ENCODE peak calls at places on chromosome 1, in seven cellular contexts. Q is neural crest cell, T is left ventricle myocardium inferior, H is transverse colon, R is tibial nerve, V is neural progenitor cell, M is lung. W is an unnamed sample.

GRCh38 chr1:38175062-38175461 is 128.5 kb upstream of the POU3F1 start:
- DNase-seq in R (no peak), V (no peak), M (no peak), Q (no peak), T (no peak), H (no peak), W (no peak)

GRCh38 chr1:156295391-156295947 is at the start of gene GLMP:
- DNase-seq in Q (peak), V (peak), M (peak), H (peak), T (peak), R (peak), W (peak)

GRCh38 chr1:57254006-57254405 is 169.9 kb downstream of the DAB1 start:
- DNase-seq in T (no peak), R (no peak), V (no peak), M (no peak), Q (no peak), H (no peak), W (no peak)

GRCh38 chr1:179866616-179867015 is 11.0 kb downstream of the TOR1AIP2 start:
- DNase-seq in R (no peak), Q (no peak), M (no peak), V (no peak), H (no peak), T (no peak), W (no peak)

GRCh38 chr1:93670141-93670540 is 11.5 kb downstream of the BCAR3 start:
- DNase-seq in M (peak), V (no peak), T (peak), R (no peak), H (no peak), Q (no peak), W (no peak)

GRCh38 chr1:241899211-241899610 is 51.2 kb downstream of the EXO1 start:
- DNase-seq in Q (no peak), H (no peak), M (no peak), T (no peak), R (no peak), V (no peak), W (no peak)

GRCh38 chr1:159908255-159908905 is 8.4 kb upstream of the CFAP45 start:
- DNase-seq in M (no peak), R (no peak), Q (no peak), T (no peak), H (no peak), V (no peak), W (no peak)

GRCh38 chr1:171455967-171456366 is 29.4 kb upstream of the PRRC2C start:
- DNase-seq in M (no peak), V (no peak), Q (no peak), T (no peak), R (no peak), H (no peak), W (no peak)

GRCh38 chr1:5164155-5164554 is 509.7 kb downstream of the AJAP1 start:
- DNase-seq in M (no peak), V (no peak), T (no peak), Q (no peak), H (no peak), R (no peak), W (no peak)

GRCh38 chr1:245440933-245441332 is 286.1 kb downstream of the KIF26B start:
- DNase-seq in H (no peak), V (no peak), M (no peak), Q (no peak), R (no peak), T (no peak), W (no peak)

GRCh38 chr1:190169311-190170067 is 308.2 kb downstream of the BRINP3 start:
- DNase-seq in T (no peak), V (no peak), Q (no peak), R (no peak), M (no peak), H (no peak), W (no peak)

GRCh38 chr1:54111624-54112023 is 41.2 kb downstream of the CDCP2 start:
- DNase-seq in H (no peak), M (no peak), R (no peak), V (no peak), Q (no peak), T (no peak), W (no peak)

GRCh38 chr1:3529099-3529729 is 74.7 kb downstream of the ARHGEF16 start:
- DNase-seq in T (peak), Q (no peak), M (no peak), H (peak), V (no peak), R (no peak), W (peak)

GRCh38 chr1:157369808-157370521 is 182.3 kb downstream of the FCRL5 start:
- DNase-seq in V (peak), Q (peak), H (peak), T (no peak), R (no peak), M (no peak), W (peak)

GRCh38 chr1:31785020-31785946 is 21.1 kb upstream of the ADGRB2 start:
- DNase-seq in Q (no peak), T (no peak), R (no peak), M (no peak), V (no peak), H (no peak), W (no peak)

GRCh38 chr1:46131727-46132528 is 501 bp downstream of the PIK3R3 start:
- DNase-seq in R (no peak), V (peak), H (peak), M (peak), Q (peak), T (no peak), W (peak)

GRCh38 chr1:102798718-102799117 is 309.6 kb downstream of the COL11A1 start:
- DNase-seq in T (no peak), H (no peak), V (no peak), R (no peak), Q (no peak), M (no peak), W (no peak)

GRCh38 chr1:85615536-85615935 is 35.0 kb downstream of the CCN1 start:
- DNase-seq in M (no peak), R (no peak), H (no peak), Q (no peak), V (no peak), T (no peak), W (no peak)

GRCh38 chr1:204074274-204075115 is 1.6 kb downstream of the SOX13 start:
- DNase-seq in Q (no peak), H (peak), R (no peak), V (peak), T (peak), M (peak), W (peak)

GRCh38 chr1:54105080-54105479 is 47.7 kb downstream of the CDCP2 start:
- DNase-seq in M (no peak), R (no peak), Q (no peak), T (no peak), V (no peak), H (no peak), W (no peak)

GRCh38 chr1:30708361-30708728 is 15.0 kb downstream of the MATN1 start:
- DNase-seq in Q (no peak), M (no peak), H (no peak), R (no peak), T (no peak), V (no peak), W (no peak)

GRCh38 chr1:228734881-228735801 is at the start of gene RHOU:
- DNase-seq in R (peak), H (peak), V (peak), M (peak), T (peak), Q (peak), W (peak)

GRCh38 chr1:53946252-53947171 is at the start of gene LRRC42:
- DNase-seq in V (peak), T (no peak), Q (no peak), H (no peak), M (no peak), R (no peak), W (no peak)

GRCh38 chr1:150925080-150925479 is 1.1 kb upstream of the SETDB1 start:
- DNase-seq in V (no peak), R (no peak), T (no peak), H (no peak), M (no peak), Q (no peak), W (peak)

GRCh38 chr1:112717263-112717662 is 2.1 kb upstream of the PPM1J start:
- DNase-seq in M (no peak), R (no peak), H (no peak), Q (no peak), V (no peak), T (no peak), W (no peak)

GRCh38 chr1:183783896-183784637 is 20.9 kb upstream of the RGL1 start:
- DNase-seq in M (no peak), T (peak), V (no peak), H (peak), Q (no peak), R (no peak), W (no peak)

GRCh38 chr1:72284398-72285073 is 2.2 kb upstream of the NEGR1 start:
- DNase-seq in V (peak), R (no peak), T (peak), H (peak), M (no peak), Q (peak), W (peak)

GRCh38 chr1:244002721-244003120 is 48.4 kb upstream of the ZBTB18 start:
- DNase-seq in R (no peak), H (no peak), V (no peak), M (no peak), Q (no peak), T (no peak), W (no peak)

GRCh38 chr1:90837420-90837819 is 120.3 kb upstream of the BARHL2 start:
- DNase-seq in R (no peak), Q (no peak), H (no peak), M (no peak), V (no peak), T (no peak), W (no peak)

GRCh38 chr1:90835661-90836344 is 118.7 kb upstream of the BARHL2 start:
- DNase-seq in V (peak), R (no peak), T (no peak), M (no peak), Q (no peak), H (no peak), W (no peak)

GRCh38 chr1:90834354-90835171 is 117.5 kb upstream of the BARHL2 start:
- DNase-seq in R (no peak), T (no peak), H (no peak), M (no peak), V (peak), Q (no peak), W (no peak)

GRCh38 chr1:90835172-90835660 is 118.1 kb upstream of the BARHL2 start:
- DNase-seq in H (no peak), Q (no peak), V (peak), R (no peak), M (no peak), T (no peak), W (no peak)

DNA sequence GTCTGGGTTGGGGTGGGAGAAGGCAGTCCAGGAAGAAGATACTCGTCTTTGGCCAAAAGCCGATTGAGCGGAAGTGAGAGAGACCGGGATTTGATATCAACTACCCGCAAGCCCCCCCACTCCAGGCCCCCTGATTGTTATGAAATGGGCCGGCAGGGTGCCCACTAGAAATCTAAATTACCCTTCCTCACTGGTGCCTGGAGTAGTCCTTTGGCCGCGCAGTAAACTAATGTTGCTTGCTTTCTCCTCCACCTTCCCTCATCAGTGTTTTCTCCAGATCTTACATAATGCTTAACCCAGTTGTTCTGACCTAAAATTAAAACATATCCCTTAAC is 119.2 kb upstream of the BARHL2 start:
- DNase-seq in T (no peak), V (no peak), Q (no peak), R (no peak), H (no peak), M (no peak), W (no peak)
- TF ChIP-seq CTCF in T (no peak), V (no peak), Q (no peak), R (no peak), H (no peak), M (no peak), W (no peak)

GRCh38 chr1:19258353-19258752 is 6.7 kb downstream of the MRTO4 start:
- DNase-seq in M (no peak), T (no peak), Q (no peak), V (no peak), R (no peak), H (no peak), W (no peak)

GRCh38 chr1:19262047-19262446 is 10.4 kb downstream of the MRTO4 start:
- DNase-seq in V (no peak), T (no peak), Q (no peak), R (no peak), H (no peak), M (no peak), W (no peak)

GRCh38 chr1:19257178-19257914 is 5.7 kb downstream of the MRTO4 start:
- DNase-seq in M (no peak), H (no peak), V (no peak), Q (no peak), T (no peak), R (no peak), W (no peak)

GRCh38 chr1:19260211-19261138 is 8.9 kb downstream of the MRTO4 start:
- DNase-seq in T (no peak), V (no peak), H (peak), M (peak), Q (no peak), R (no peak), W (peak)

DNA sequence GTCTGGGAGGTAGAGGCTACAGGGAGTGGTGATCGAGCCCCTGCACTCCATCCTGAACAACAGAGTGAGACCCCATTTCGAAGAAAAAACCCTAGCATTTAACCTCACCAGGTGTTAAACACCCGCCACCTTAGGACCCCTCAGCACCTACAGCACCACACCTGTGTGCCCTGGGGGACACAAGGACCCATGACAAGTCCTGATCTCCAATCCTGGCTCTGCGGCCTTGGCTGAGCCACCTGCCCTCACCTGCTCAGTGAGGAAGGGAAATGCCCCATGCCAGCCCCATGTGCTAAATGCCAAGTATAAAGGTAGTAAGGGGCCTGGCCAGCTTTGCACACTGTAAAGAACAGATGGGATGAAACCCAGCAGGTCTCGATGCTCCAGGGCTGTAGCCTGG is 11.1 kb downstream of the MRTO4 start:
- DNase-seq in H (no peak), M (no peak), R (no peak), T (no peak), V (no peak), Q (no peak), W (no peak)
- TF ChIP-seq CTCF in H (no peak), M (no peak), R (no peak), T (no peak), V (no peak), Q (no peak), W (no peak)

GRCh38 chr1:75132421-75133381 is 1.5 kb upstream of the LHX8 start:
- DNase-seq in T (no peak), M (no peak), H (no peak), R (no peak), V (peak), Q (no peak), W (no peak)
- TF ChIP-seq CTCF in T (no peak), M (no peak), H (no peak), R (no peak), V (no peak), Q (peak), W (no peak)

DNA sequence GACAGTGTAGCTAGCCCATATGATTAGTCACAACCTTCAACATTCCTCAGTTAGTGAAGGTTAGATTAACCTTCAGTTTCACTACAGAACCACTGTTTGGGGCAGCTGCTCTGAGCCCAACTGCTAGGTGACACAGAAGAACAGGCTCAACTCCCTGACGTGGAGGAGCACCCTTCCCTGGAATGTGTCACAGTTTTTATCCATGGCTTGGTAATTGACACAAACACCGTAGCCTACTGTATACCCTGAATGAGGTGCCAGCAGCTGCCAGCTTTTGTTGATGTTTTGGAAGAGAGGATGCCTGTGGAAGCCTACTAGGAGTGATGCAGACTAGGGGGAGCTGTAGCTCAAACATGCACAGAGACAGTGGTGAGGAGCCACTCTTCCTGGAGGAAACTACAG is 56.6 kb upstream of the CR2 start:
- DNase-seq in M (no peak), R (no peak), T (no peak), V (no peak), Q (no peak), H (no peak), W (no peak)
- TF ChIP-seq CTCF in M (no peak), R (no peak), T (no peak), V (no peak), Q (no peak), H (no peak), W (no peak)

GRCh38 chr1:19651141-19651737 is 7.1 kb downstream of the NBL1 start:
- DNase-seq in H (peak), V (peak), R (peak), T (peak), Q (peak), M (no peak), W (no peak)
- TF ChIP-seq CTCF in H (peak), V (peak), R (peak), T (peak), Q (peak), M (peak), W (no peak)